ENCODE peak calls at places on chromosomes 13 and 19, in five cellular contexts. E is hepatocyte, F is psoas muscle, D is GM23338, Z is spleen. S is an unnamed sample. For H3K4me1 and H3K27me3, the result is how much of the 10 kb centered on the place peaks cover.

GRCh38 chr13:26007774-26008173 is 44.0 kb downstream of the SHISA2 start:
- DNase-seq in F (no peak), Z (no peak), E (no peak), D (no peak), S (no peak)

GRCh38 chr19:3481241-3482090 is 1.1 kb upstream of the SMIM24 start:
- DNase-seq in E (peak), F (no peak), Z (no peak), D (no peak), S (no peak)

GRCh38 chr19:42352216-42352892 is 26.9 kb downstream of the MEGF8 start:
- DNase-seq in E (no peak), D (peak), F (no peak), Z (no peak), S (peak)

GRCh38 chr13:106466691-106467405 is 68.6 kb downstream of the EFNB2 start:
- DNase-seq in E (no peak), Z (no peak), D (no peak), F (no peak), S (no peak)

GRCh38 chr19:28103916-28104315 is 1109.0 kb downstream of the UQCRFS1 start:
- DNase-seq in Z (no peak), D (peak), F (no peak), E (no peak), S (no peak)

GRCh38 chr13:30415430-30416030 is 6.8 kb upstream of the UBE2L5 start:
- DNase-seq in D (no peak), E (no peak), F (no peak), Z (no peak), S (no peak)

GRCh38 chr13:24277721-24278120 is 31.7 kb upstream of the C1QTNF9 start:
- DNase-seq in D (no peak), F (no peak), Z (no peak), E (no peak), S (no peak)

GRCh38 chr19:11581740-11582139 is 4.3 kb upstream of the ACP5 start:
- DNase-seq in D (no peak), E (no peak), F (no peak), Z (peak), S (no peak)

GRCh38 chr13:37068962-37069361 is 9.5 kb upstream of the SUPT20H start:
- DNase-seq in F (no peak), D (no peak), E (no peak), Z (no peak), S (no peak)

GRCh38 chr13:90801621-90802020 is 545.9 kb upstream of the MIR17HG start:
- DNase-seq in F (no peak), E (no peak), D (no peak), Z (no peak), S (no peak)

GRCh38 chr19:35170359-35171061 is 16.0 kb downstream of the FXYD5 start:
- DNase-seq in D (no peak), F (no peak), E (no peak), Z (no peak), S (no peak)

GRCh38 chr19:16062789-16063188 is 13.5 kb upstream of the TPM4 start:
- DNase-seq in E (peak), D (peak), Z (peak), F (peak), S (no peak)

GRCh38 chr19:35901055-35901644 is 810 bp upstream of the NFKBID start:
- DNase-seq in F (no peak), Z (peak), D (peak), E (peak), S (peak)

GRCh38 chr19:42028304-42029216 is 34.5 kb upstream of the ATP1A3 start:
- DNase-seq in D (peak), F (no peak), Z (no peak), E (no peak), S (no peak)

GRCh38 chr19:33998739-33999345 is 173.5 kb upstream of the LSM14A start:
- DNase-seq in F (no peak), Z (no peak), D (no peak), E (no peak), S (no peak)

GRCh38 chr19:4971424-4971793 is 2.5 kb downstream of the KDM4B start:
- DNase-seq in Z (peak), E (no peak), D (peak), F (no peak), S (no peak)

GRCh38 chr13:76790519-76791289 is 95.5 kb downstream of the KCTD12 start:
- DNase-seq in F (no peak), Z (no peak), E (no peak), D (no peak), S (no peak)

GRCh38 chr19:12676384-12676792 is 5.3 kb downstream of the DHPS start:
- DNase-seq in D (peak), E (peak), F (peak), Z (peak), S (peak)

GRCh38 chr13:26300140-26300539 is 46.2 kb downstream of the CDK8 start:
- DNase-seq in D (no peak), F (no peak), Z (no peak), E (no peak), S (no peak)

GRCh38 chr13:46146898-46147297 is 35.1 kb downstream of the LCP1 start:
- DNase-seq in E (peak), D (peak), Z (no peak), F (no peak), S (no peak)

GRCh38 chr13:50993908-50994307 is 84.3 kb downstream of the RNASEH2B start:
- DNase-seq in D (no peak), F (no peak), E (no peak), Z (no peak), S (no peak)

GRCh38 chr13:69324109-69324886 is 783.3 kb upstream of the ATXN8OS start:
- DNase-seq in D (peak), F (no peak), Z (no peak), E (peak), S (peak)

GRCh38 chr13:110872034-110872767 is 42.7 kb downstream of the ANKRD10 start:
- DNase-seq in Z (peak), E (no peak), F (no peak), D (no peak), S (no peak)

GRCh38 chr13:112254061-112254818 is 121.9 kb upstream of the SPACA7 start:
- DNase-seq in F (no peak), D (no peak), Z (no peak), E (no peak), S (no peak)

GRCh38 chr13:75544681-75545333 is 4.8 kb upstream of the UCHL3 start:
- DNase-seq in Z (no peak), E (no peak), F (no peak), D (no peak), S (peak)

GRCh38 chr19:22144394-22144793 is 52.4 kb downstream of the ZNF676 start:
- DNase-seq in D (peak), F (no peak), E (no peak), Z (no peak), S (peak)

GRCh38 chr19:37977992-37978391 is 71.0 kb downstream of the SIPA1L3 start:
- DNase-seq in D (no peak), E (no peak), F (no peak), Z (no peak), S (peak)

GRCh38 chr13:39516140-39516539 is 86.9 kb downstream of the LHFPL6 start:
- DNase-seq in E (no peak), F (no peak), D (no peak), Z (no peak), S (peak)

GRCh38 chr13:20049558-20050473 is 91.3 kb downstream of the ZMYM2 start:
- DNase-seq in Z (no peak), D (peak), E (no peak), F (no peak), S (no peak)

GRCh38 chr19:54481326-54481930 is 8.3 kb upstream of the CDC42EP5 start:
- DNase-seq in Z (no peak), F (no peak), E (peak), D (peak), S (peak)

GRCh38 chr19:35153701-35154534 is 617 bp upstream of the FXYD5 start:
- DNase-seq in E (peak), F (peak), Z (peak), D (peak), S (no peak)

GRCh38 chr19:2170987-2171348 is 7.2 kb downstream of the DOT1L start:
- DNase-seq in E (no peak), D (no peak), F (no peak), Z (no peak), S (no peak)

GRCh38 chr19:2166741-2167738 is 3.3 kb downstream of the DOT1L start:
- DNase-seq in D (peak), Z (peak), E (peak), F (peak), S (no peak)

GRCh38 chr19:2170219-2170618 is 6.5 kb downstream of the DOT1L start:
- DNase-seq in D (no peak), Z (peak), E (no peak), F (no peak), S (no peak)

GRCh38 chr19:2168619-2169424 is 5.1 kb downstream of the DOT1L start:
- DNase-seq in D (no peak), F (peak), Z (peak), E (peak), S (peak)

DNA sequence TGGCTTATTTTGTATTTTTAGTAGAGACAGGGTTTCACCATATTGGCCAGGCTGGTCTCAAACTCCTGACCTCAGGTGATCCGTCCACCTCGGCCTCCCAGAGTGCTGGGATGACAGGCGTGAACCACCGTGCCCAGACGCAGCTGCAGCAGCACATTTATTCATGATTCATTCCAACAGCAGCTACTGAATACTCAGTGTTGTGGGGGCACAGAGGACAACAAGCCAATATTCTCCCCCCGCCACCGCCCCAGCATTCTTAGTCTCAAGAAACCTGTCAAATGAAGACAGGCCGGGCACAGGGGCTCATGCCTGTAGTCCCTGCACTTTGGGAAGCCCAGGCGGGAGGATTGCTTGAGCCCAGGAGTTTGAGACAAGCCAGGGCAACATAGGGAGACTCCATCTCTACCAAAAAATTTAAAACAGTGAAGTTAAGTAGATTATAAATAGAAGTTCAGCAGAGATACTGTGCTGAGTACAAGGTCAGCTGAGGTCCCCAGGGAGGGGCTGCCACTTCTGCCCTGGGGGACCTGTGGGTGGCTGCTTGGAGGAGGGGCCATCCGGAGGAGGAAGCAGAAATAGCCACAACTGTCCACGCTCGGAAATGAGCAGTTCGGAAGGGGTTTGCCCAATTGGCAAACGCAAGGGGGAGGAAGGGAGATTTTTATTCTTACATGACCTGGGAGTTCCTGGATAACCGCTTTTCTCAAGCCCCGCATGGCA is 4.3 kb downstream of the DOT1L start:
- DNase-seq in Z (peak), E (no peak), F (peak), D (no peak), S (no peak)
- H3K4me1 ChIP-seq in Z (half or more), E (half or more), F (half or more), D (under half), S (under half)

GRCh38 chr19:49910179-49910578 is 13.5 kb upstream of the IL4I1 start:
- DNase-seq in E (no peak), Z (no peak), D (no peak), F (no peak), S (no peak)

GRCh38 chr19:49908480-49909420 is 12.1 kb upstream of the IL4I1 start:
- DNase-seq in F (no peak), E (no peak), D (no peak), Z (no peak), S (no peak)

GRCh38 chr19:49913720-49914119 is 15.3 kb upstream of the ATF5 start:
- DNase-seq in Z (no peak), D (no peak), E (no peak), F (no peak), S (no peak)

GRCh38 chr19:49912965-49913685 is 15.9 kb upstream of the ATF5 start:
- DNase-seq in F (no peak), E (peak), D (peak), Z (no peak), S (no peak)

DNA sequence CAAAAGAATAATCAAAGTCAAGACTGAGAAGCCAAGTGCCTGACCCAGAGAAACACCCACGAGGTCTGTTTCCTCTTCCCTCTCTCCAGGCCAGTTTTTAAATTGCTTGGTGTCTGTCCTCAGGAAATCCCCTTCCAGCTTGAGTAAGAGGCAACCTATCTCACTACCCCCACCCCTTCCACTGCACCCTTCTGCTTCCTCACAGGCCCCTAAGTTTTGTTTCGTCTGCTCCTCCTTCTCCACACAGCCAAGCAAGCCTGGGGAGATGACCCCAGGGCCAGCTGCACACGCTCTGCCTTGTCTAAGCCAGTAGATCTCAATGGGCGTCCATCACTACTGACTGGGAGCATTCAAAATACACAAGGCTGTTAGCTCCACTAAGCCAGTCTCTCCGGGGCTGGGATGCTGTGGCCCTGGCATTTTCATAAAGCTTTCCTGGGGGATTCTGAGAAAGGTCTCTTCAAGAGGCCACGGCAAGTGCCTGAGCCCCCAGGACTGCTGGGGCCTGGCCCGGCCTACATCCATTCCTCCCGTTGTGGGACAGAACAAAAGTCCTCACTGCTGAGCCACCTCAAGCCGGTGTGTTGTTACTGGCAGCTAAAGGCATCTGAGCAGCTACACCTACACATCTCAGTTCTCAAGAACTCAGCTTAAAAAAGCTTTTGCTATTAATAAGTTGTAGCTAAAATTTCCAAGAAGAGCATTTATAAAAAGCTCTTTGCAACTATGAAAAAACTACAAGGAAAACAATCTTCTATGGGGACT is 14.9 kb upstream of the IL4I1 start:
- DNase-seq in Z (no peak), D (no peak), F (no peak), E (no peak), S (no peak)
- H3K27me3 ChIP-seq in Z (under half), D (under half), F (under half), E (under half), S (under half)

DNA sequence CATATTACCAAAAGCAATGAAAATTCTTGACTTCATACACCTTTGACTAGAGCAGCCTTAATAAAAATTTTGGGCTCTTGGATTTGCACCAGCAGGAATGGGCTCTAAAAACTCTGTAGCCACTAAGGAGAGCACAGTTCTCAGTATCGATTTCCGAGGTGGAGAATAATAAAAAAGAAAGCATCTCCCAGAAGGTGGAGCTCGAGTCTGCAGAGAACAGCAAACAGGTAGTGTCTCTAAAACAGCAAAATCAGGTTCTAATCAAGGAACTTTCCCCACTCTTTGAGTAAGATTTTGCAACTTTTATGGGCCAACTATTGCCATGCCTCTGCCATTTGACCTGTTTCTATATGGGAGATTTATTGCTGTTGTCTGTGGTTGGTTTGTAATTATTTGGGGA is 258.7 kb upstream of the GPC6 start:
- DNase-seq in Z (no peak), E (no peak), F (no peak), D (peak), S (no peak)
- TF ChIP-seq CTCF in Z (no peak), E (peak), F (no peak), D (no peak), S (peak)

DNA sequence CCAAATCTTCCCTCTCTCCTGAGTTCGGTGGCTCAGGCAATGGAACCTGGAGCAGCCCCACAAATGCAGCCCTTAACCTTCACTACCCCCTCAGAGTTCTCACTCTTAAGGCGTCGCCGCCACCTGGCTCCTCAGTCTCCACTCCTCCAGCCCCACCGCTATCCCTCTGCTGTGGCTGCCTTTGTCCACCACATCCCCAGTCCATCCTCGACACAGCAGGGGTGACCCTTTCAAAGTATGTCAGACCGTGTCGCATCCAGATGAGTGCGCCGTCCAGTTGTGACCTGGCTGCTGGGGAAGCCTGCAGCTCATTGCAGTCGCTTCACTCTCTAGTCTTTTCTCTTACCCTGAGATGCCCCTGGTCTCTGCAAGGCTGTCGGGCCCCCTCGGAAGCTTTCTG is 1.0 kb downstream of the SPPL2B start:
- DNase-seq in Z (no peak), E (no peak), F (no peak), D (no peak), S (no peak)
- H3K4me1 ChIP-seq in Z (half or more), E (under half), F (half or more), D (under half), S (under half)

DNA sequence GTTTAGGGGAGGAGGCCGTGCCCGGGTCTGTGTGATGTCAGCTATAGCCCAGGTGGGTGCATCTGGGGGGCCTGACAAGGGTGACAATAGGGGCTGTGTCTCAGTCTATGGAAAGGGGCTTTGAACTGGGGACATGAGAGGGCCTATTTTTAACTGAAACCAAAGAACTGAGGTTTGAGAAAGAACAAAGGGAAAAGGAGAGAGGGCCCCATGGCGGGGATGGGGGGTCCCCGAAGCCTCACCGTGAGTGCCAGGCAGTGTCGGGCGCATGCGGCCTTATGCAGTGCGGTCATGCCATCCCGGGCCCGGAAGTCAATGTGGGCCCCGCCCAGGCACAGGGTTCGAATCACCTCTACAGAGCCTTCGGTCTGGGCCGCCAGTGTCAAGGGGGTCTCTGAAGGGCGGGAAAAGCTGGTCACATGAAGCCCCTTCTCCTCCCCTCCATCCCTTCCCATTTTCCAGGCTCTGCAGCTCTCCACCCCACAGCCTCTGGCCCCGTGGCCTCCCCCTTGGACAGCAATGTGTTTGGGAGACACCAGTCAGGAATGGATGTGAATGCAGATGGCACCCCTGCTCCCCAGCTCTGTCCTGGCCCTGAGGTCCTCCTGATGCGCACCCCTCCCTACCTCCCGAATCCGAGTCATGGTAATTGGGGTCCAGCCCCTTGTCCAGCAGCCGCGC is 5.9 kb downstream of the SHANK1 start:
- DNase-seq in Z (no peak), E (no peak), D (no peak), F (no peak), S (no peak)
- H3K27me3 ChIP-seq in Z (under half), E (under half), D (under half), F (under half), S (under half)

GRCh38 chr19:17673937-17674799 is 14.0 kb downstream of the UNC13A start:
- DNase-seq in F (no peak), E (no peak), Z (no peak), D (no peak), S (no peak)

GRCh38 chr19:17678836-17679235 is 9.3 kb downstream of the UNC13A start:
- DNase-seq in E (no peak), D (no peak), Z (no peak), F (no peak), S (no peak)

GRCh38 chr19:17679526-17680234 is 8.5 kb downstream of the UNC13A start:
- DNase-seq in Z (no peak), E (no peak), F (no peak), D (peak), S (no peak)

GRCh38 chr19:17677002-17677401 is 11.2 kb downstream of the UNC13A start:
- DNase-seq in F (no peak), D (peak), E (no peak), Z (no peak), S (no peak)

DNA sequence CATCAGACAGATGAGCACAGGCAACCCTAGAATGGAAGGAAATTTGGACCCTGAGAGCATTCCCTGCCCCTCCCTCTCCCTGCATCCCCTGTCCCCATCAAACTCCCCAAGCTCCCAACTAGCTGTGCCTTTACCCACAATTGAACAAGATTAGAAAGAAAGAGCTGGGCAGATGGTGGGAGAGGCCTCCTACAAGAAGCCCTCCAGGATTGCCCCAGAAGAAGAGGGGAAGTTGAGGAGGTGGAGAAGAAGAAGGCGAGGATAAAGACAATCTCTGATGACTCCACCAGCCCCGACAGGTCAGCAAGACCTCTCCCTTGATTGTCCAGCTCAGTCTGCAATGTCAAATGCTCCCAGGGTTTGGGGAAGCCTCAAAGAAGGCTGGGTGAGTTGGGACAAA is 11.9 kb downstream of the UNC13A start:
- DNase-seq in E (no peak), F (no peak), Z (no peak), D (no peak), S (no peak)
- TF ChIP-seq CTCF in E (no peak), F (no peak), Z (no peak), D (no peak), S (no peak)

GRCh38 chr19:18672606-18673337 is 10.7 kb upstream of the CRTC1 start:
- DNase-seq in E (no peak), D (peak), Z (no peak), F (peak), S (no peak)
- H3K4me1 ChIP-seq in E (under half), D (under half), Z (under half), F (half or more), S (under half)

S was measured in foreskin keratinocyte.